ENCODE peak calls at places on chromosomes 12 and 14, in nine cellular contexts. One of them, this sample, is unnamed.
A peak's percentile ranks its signal among the peaks of the same experiment; 100 is the strongest.

GRCh38 chr14:95703805-95704204 is 10.1 kb downstream of the TCL1A start:
- DNase-seq in epithelial cell of esophagus: no peak
- DNase-seq in AG20443: no peak
- DNase-seq in neural crest cell: no peak
- DNase-seq in stimulated activated CD4-positive, alpha-beta T cell treated with anti-CD3 and anti-CD28 coated beads, Interleukin-1b, Interleukin-23, amount 100 ng/mL, for 24 hours: no peak
- DNase-seq in NCI-H446: no peak
- DNase-seq in NCI-H2081: no peak
- DNase-seq in EL: no peak
- DNase-seq in nephron progenitor cell: no peak
- DNase-seq in this sample: no peak

GRCh38 chr12:78562358-78563205 is 302.0 kb upstream of the SYT1 start:
- DNase-seq in AG20443: no peak
- DNase-seq in EL: peak; percentile 24
- DNase-seq in neural crest cell: no peak
- DNase-seq in nephron progenitor cell: no peak
- DNase-seq in NCI-H2081: peak; percentile 14
- DNase-seq in NCI-H446: peak; percentile 71
- DNase-seq in epithelial cell of esophagus: peak; percentile 51
- DNase-seq in stimulated activated CD4-positive, alpha-beta T cell treated with anti-CD3 and anti-CD28 coated beads, Interleukin-1b, Interleukin-23, amount 100 ng/mL, for 24 hours: no peak
- DNase-seq in this sample: no peak

GRCh38 chr12:62003217-62003616 is 257.0 kb upstream of the USP15 start:
- DNase-seq in EL: no peak
- DNase-seq in neural crest cell: no peak
- DNase-seq in epithelial cell of esophagus: no peak
- DNase-seq in NCI-H446: no peak
- DNase-seq in nephron progenitor cell: no peak
- DNase-seq in stimulated activated CD4-positive, alpha-beta T cell treated with anti-CD3 and anti-CD28 coated beads, Interleukin-1b, Interleukin-23, amount 100 ng/mL, for 24 hours: no peak
- DNase-seq in NCI-H2081: no peak
- DNase-seq in AG20443: no peak
- DNase-seq in this sample: no peak

GRCh38 chr14:75427482-75428229 is at the start of gene JDP2:
- DNase-seq in neural crest cell: peak; percentile 33
- DNase-seq in NCI-H446: no peak
- DNase-seq in epithelial cell of esophagus: peak; percentile 69
- DNase-seq in EL: peak; percentile 84
- DNase-seq in nephron progenitor cell: peak; percentile 84
- DNase-seq in AG20443: peak; percentile 95
- DNase-seq in stimulated activated CD4-positive, alpha-beta T cell treated with anti-CD3 and anti-CD28 coated beads, Interleukin-1b, Interleukin-23, amount 100 ng/mL, for 24 hours: no peak
- DNase-seq in NCI-H2081: peak; percentile 50
- DNase-seq in this sample: peak; percentile 93

GRCh38 chr14:27114180-27114579 is 516.3 kb upstream of the NOVA1 start:
- DNase-seq in EL: no peak
- DNase-seq in nephron progenitor cell: no peak
- DNase-seq in neural crest cell: no peak
- DNase-seq in NCI-H2081: no peak
- DNase-seq in NCI-H446: no peak
- DNase-seq in AG20443: no peak
- DNase-seq in epithelial cell of esophagus: no peak
- DNase-seq in stimulated activated CD4-positive, alpha-beta T cell treated with anti-CD3 and anti-CD28 coated beads, Interleukin-1b, Interleukin-23, amount 100 ng/mL, for 24 hours: no peak
- DNase-seq in this sample: no peak

GRCh38 chr12:102369876-102370275 is 110.5 kb downstream of the IGF1 start:
- DNase-seq in neural crest cell: no peak
- DNase-seq in NCI-H2081: no peak
- DNase-seq in EL: no peak
- DNase-seq in AG20443: no peak
- DNase-seq in stimulated activated CD4-positive, alpha-beta T cell treated with anti-CD3 and anti-CD28 coated beads, Interleukin-1b, Interleukin-23, amount 100 ng/mL, for 24 hours: no peak
- DNase-seq in epithelial cell of esophagus: no peak
- DNase-seq in NCI-H446: no peak
- DNase-seq in nephron progenitor cell: no peak
- DNase-seq in this sample: no peak

GRCh38 chr14:25667387-25667786 is 617.4 kb upstream of the STXBP6 start:
- DNase-seq in stimulated activated CD4-positive, alpha-beta T cell treated with anti-CD3 and anti-CD28 coated beads, Interleukin-1b, Interleukin-23, amount 100 ng/mL, for 24 hours: no peak
- DNase-seq in NCI-H446: no peak
- DNase-seq in AG20443: no peak
- DNase-seq in nephron progenitor cell: no peak
- DNase-seq in neural crest cell: no peak
- DNase-seq in NCI-H2081: no peak
- DNase-seq in epithelial cell of esophagus: no peak
- DNase-seq in EL: no peak
- DNase-seq in this sample: no peak

GRCh38 chr14:67928375-67928774 is 108.8 kb downstream of the RAD51B start:
- DNase-seq in NCI-H446: no peak
- DNase-seq in stimulated activated CD4-positive, alpha-beta T cell treated with anti-CD3 and anti-CD28 coated beads, Interleukin-1b, Interleukin-23, amount 100 ng/mL, for 24 hours: no peak
- DNase-seq in neural crest cell: no peak
- DNase-seq in EL: no peak
- DNase-seq in AG20443: no peak
- DNase-seq in nephron progenitor cell: no peak
- DNase-seq in epithelial cell of esophagus: no peak
- DNase-seq in NCI-H2081: no peak
- DNase-seq in this sample: no peak

GRCh38 chr12:67442896-67443295 is 173.7 kb downstream of the CAND1 start:
- DNase-seq in neural crest cell: no peak
- DNase-seq in AG20443: no peak
- DNase-seq in EL: no peak
- DNase-seq in epithelial cell of esophagus: no peak
- DNase-seq in NCI-H2081: no peak
- DNase-seq in stimulated activated CD4-positive, alpha-beta T cell treated with anti-CD3 and anti-CD28 coated beads, Interleukin-1b, Interleukin-23, amount 100 ng/mL, for 24 hours: no peak
- DNase-seq in nephron progenitor cell: no peak
- DNase-seq in NCI-H446: no peak
- DNase-seq in this sample: no peak

GRCh38 chr12:120249875-120250795 is 15.4 kb downstream of the PXN start:
- DNase-seq in NCI-H446: no peak
- DNase-seq in EL: no peak
- DNase-seq in NCI-H2081: no peak
- DNase-seq in AG20443: no peak
- DNase-seq in epithelial cell of esophagus: no peak
- DNase-seq in nephron progenitor cell: no peak
- DNase-seq in stimulated activated CD4-positive, alpha-beta T cell treated with anti-CD3 and anti-CD28 coated beads, Interleukin-1b, Interleukin-23, amount 100 ng/mL, for 24 hours: no peak
- DNase-seq in neural crest cell: no peak
- DNase-seq in this sample: no peak

GRCh38 chr12:14970467-14970866 is 2.4 kb upstream of the PDE6H start:
- DNase-seq in nephron progenitor cell: no peak
- DNase-seq in stimulated activated CD4-positive, alpha-beta T cell treated with anti-CD3 and anti-CD28 coated beads, Interleukin-1b, Interleukin-23, amount 100 ng/mL, for 24 hours: no peak
- DNase-seq in NCI-H2081: no peak
- DNase-seq in epithelial cell of esophagus: no peak
- DNase-seq in neural crest cell: no peak
- DNase-seq in AG20443: no peak
- DNase-seq in NCI-H446: no peak
- DNase-seq in EL: no peak
- DNase-seq in this sample: no peak

GRCh38 chr12:67625004-67625403 is 23.5 kb upstream of the DYRK2 start:
- DNase-seq in neural crest cell: no peak
- DNase-seq in nephron progenitor cell: no peak
- DNase-seq in epithelial cell of esophagus: no peak
- DNase-seq in AG20443: no peak
- DNase-seq in EL: no peak
- DNase-seq in NCI-H2081: no peak
- DNase-seq in NCI-H446: no peak
- DNase-seq in stimulated activated CD4-positive, alpha-beta T cell treated with anti-CD3 and anti-CD28 coated beads, Interleukin-1b, Interleukin-23, amount 100 ng/mL, for 24 hours: no peak
- DNase-seq in this sample: no peak

GRCh38 chr12:75944097-75944904 is 87.3 kb downstream of the PHLDA1 start:
- DNase-seq in neural crest cell: no peak
- DNase-seq in EL: peak; percentile 81
- DNase-seq in epithelial cell of esophagus: peak; percentile 89
- DNase-seq in nephron progenitor cell: no peak
- DNase-seq in NCI-H2081: no peak
- DNase-seq in AG20443: peak; percentile 51
- DNase-seq in NCI-H446: no peak
- DNase-seq in stimulated activated CD4-positive, alpha-beta T cell treated with anti-CD3 and anti-CD28 coated beads, Interleukin-1b, Interleukin-23, amount 100 ng/mL, for 24 hours: no peak
- DNase-seq in this sample: peak; percentile 64

GRCh38 chr14:67668559-67668958 is 5.9 kb downstream of the VTI1B start:
- DNase-seq in epithelial cell of esophagus: no peak
- DNase-seq in AG20443: no peak
- DNase-seq in NCI-H2081: no peak
- DNase-seq in stimulated activated CD4-positive, alpha-beta T cell treated with anti-CD3 and anti-CD28 coated beads, Interleukin-1b, Interleukin-23, amount 100 ng/mL, for 24 hours: no peak
- DNase-seq in NCI-H446: no peak
- DNase-seq in nephron progenitor cell: no peak
- DNase-seq in EL: no peak
- DNase-seq in neural crest cell: no peak
- DNase-seq in this sample: no peak

GRCh38 chr12:49187184-49187583 is 1.7 kb downstream of the TUBA1A start:
- DNase-seq in epithelial cell of esophagus: peak; percentile 18
- DNase-seq in nephron progenitor cell: no peak
- DNase-seq in AG20443: peak; percentile 66
- DNase-seq in NCI-H446: peak; percentile 71
- DNase-seq in neural crest cell: peak; percentile 50
- DNase-seq in NCI-H2081: peak; percentile 59
- DNase-seq in EL: peak; percentile 11
- DNase-seq in stimulated activated CD4-positive, alpha-beta T cell treated with anti-CD3 and anti-CD28 coated beads, Interleukin-1b, Interleukin-23, amount 100 ng/mL, for 24 hours: no peak
- DNase-seq in this sample: peak; percentile 32

GRCh38 chr12:123445388-123446344 is 9.2 kb upstream of the RILPL2 start:
- DNase-seq in neural crest cell: no peak
- DNase-seq in NCI-H2081: no peak
- DNase-seq in nephron progenitor cell: no peak
- DNase-seq in AG20443: peak; percentile 48
- DNase-seq in EL: peak; percentile 62
- DNase-seq in epithelial cell of esophagus: no peak
- DNase-seq in NCI-H446: no peak
- DNase-seq in stimulated activated CD4-positive, alpha-beta T cell treated with anti-CD3 and anti-CD28 coated beads, Interleukin-1b, Interleukin-23, amount 100 ng/mL, for 24 hours: no peak
- DNase-seq in this sample: peak; percentile 49

GRCh38 chr14:79643132-79643531 is 568.2 kb downstream of the DIO2 start:
- DNase-seq in neural crest cell: no peak
- DNase-seq in AG20443: no peak
- DNase-seq in epithelial cell of esophagus: no peak
- DNase-seq in EL: no peak
- DNase-seq in nephron progenitor cell: no peak
- DNase-seq in NCI-H2081: no peak
- DNase-seq in NCI-H446: no peak
- DNase-seq in stimulated activated CD4-positive, alpha-beta T cell treated with anti-CD3 and anti-CD28 coated beads, Interleukin-1b, Interleukin-23, amount 100 ng/mL, for 24 hours: no peak
- DNase-seq in this sample: no peak

GRCh38 chr12:99386907-99387306 is 260.6 kb upstream of the GARIN6 start:
- DNase-seq in epithelial cell of esophagus: peak; percentile 55
- DNase-seq in stimulated activated CD4-positive, alpha-beta T cell treated with anti-CD3 and anti-CD28 coated beads, Interleukin-1b, Interleukin-23, amount 100 ng/mL, for 24 hours: no peak
- DNase-seq in nephron progenitor cell: no peak
- DNase-seq in NCI-H446: peak; percentile 32
- DNase-seq in neural crest cell: no peak
- DNase-seq in EL: peak; percentile 42
- DNase-seq in NCI-H2081: no peak
- DNase-seq in AG20443: no peak
- DNase-seq in this sample: peak; percentile 46

GRCh38 chr12:106978035-106978800 is 8.7 kb downstream of the MTERF2 start:
- DNase-seq in NCI-H446: peak; percentile 85
- DNase-seq in NCI-H2081: peak; percentile 37
- DNase-seq in neural crest cell: no peak
- DNase-seq in AG20443: peak; percentile 20
- DNase-seq in epithelial cell of esophagus: no peak
- DNase-seq in EL: peak; percentile 42
- DNase-seq in nephron progenitor cell: no peak
- DNase-seq in stimulated activated CD4-positive, alpha-beta T cell treated with anti-CD3 and anti-CD28 coated beads, Interleukin-1b, Interleukin-23, amount 100 ng/mL, for 24 hours: no peak
- DNase-seq in this sample: no peak

GRCh38 chr14:24325131-24325530 is 9.7 kb downstream of the ADCY4 start:
- DNase-seq in epithelial cell of esophagus: no peak
- DNase-seq in NCI-H446: no peak
- DNase-seq in AG20443: no peak
- DNase-seq in neural crest cell: no peak
- DNase-seq in NCI-H2081: no peak
- DNase-seq in stimulated activated CD4-positive, alpha-beta T cell treated with anti-CD3 and anti-CD28 coated beads, Interleukin-1b, Interleukin-23, amount 100 ng/mL, for 24 hours: no peak
- DNase-seq in EL: no peak
- DNase-seq in nephron progenitor cell: no peak
- DNase-seq in this sample: no peak

GRCh38 chr12:107417004-107417403 is 268.6 kb upstream of the PWP1 start:
- DNase-seq in nephron progenitor cell: no peak
- DNase-seq in stimulated activated CD4-positive, alpha-beta T cell treated with anti-CD3 and anti-CD28 coated beads, Interleukin-1b, Interleukin-23, amount 100 ng/mL, for 24 hours: no peak
- DNase-seq in EL: no peak
- DNase-seq in AG20443: no peak
- DNase-seq in epithelial cell of esophagus: no peak
- DNase-seq in neural crest cell: no peak
- DNase-seq in NCI-H2081: no peak
- DNase-seq in NCI-H446: no peak
- DNase-seq in this sample: no peak

GRCh38 chr14:96225745-96226151 is 21.1 kb downstream of the BDKRB2 start:
- DNase-seq in stimulated activated CD4-positive, alpha-beta T cell treated with anti-CD3 and anti-CD28 coated beads, Interleukin-1b, Interleukin-23, amount 100 ng/mL, for 24 hours: no peak
- DNase-seq in EL: peak; percentile 58
- DNase-seq in NCI-H446: no peak
- DNase-seq in AG20443: peak; percentile 93
- DNase-seq in nephron progenitor cell: peak; percentile 73
- DNase-seq in NCI-H2081: no peak
- DNase-seq in neural crest cell: no peak
- DNase-seq in epithelial cell of esophagus: peak; percentile 74
- DNase-seq in this sample: peak; percentile 61

GRCh38 chr12:122350444-122350843 is 72.0 kb downstream of the CLIP1 start:
- DNase-seq in AG20443: peak; percentile 82
- DNase-seq in stimulated activated CD4-positive, alpha-beta T cell treated with anti-CD3 and anti-CD28 coated beads, Interleukin-1b, Interleukin-23, amount 100 ng/mL, for 24 hours: no peak
- DNase-seq in EL: no peak
- DNase-seq in NCI-H2081: no peak
- DNase-seq in NCI-H446: peak; percentile 91
- DNase-seq in epithelial cell of esophagus: no peak
- DNase-seq in nephron progenitor cell: no peak
- DNase-seq in neural crest cell: no peak
- DNase-seq in this sample: no peak

GRCh38 chr12:57093412-57094193 is 4.7 kb downstream of the NAB2 start:
- DNase-seq in EL: peak; percentile 89
- DNase-seq in nephron progenitor cell: peak; percentile 76
- DNase-seq in NCI-H2081: no peak
- DNase-seq in neural crest cell: peak; percentile 62
- DNase-seq in AG20443: peak; percentile 90
- DNase-seq in stimulated activated CD4-positive, alpha-beta T cell treated with anti-CD3 and anti-CD28 coated beads, Interleukin-1b, Interleukin-23, amount 100 ng/mL, for 24 hours: no peak
- DNase-seq in NCI-H446: no peak
- DNase-seq in epithelial cell of esophagus: peak; percentile 83
- DNase-seq in this sample: peak; percentile 77

GRCh38 chr14:31205681-31206535 is 1.7 kb downstream of the HECTD1 start:
- DNase-seq in NCI-H446: no peak
- DNase-seq in NCI-H2081: no peak
- DNase-seq in EL: peak; percentile 77
- DNase-seq in epithelial cell of esophagus: peak; percentile 51
- DNase-seq in AG20443: peak; percentile 54
- DNase-seq in neural crest cell: no peak
- DNase-seq in stimulated activated CD4-positive, alpha-beta T cell treated with anti-CD3 and anti-CD28 coated beads, Interleukin-1b, Interleukin-23, amount 100 ng/mL, for 24 hours: no peak
- DNase-seq in nephron progenitor cell: no peak
- DNase-seq in this sample: peak; percentile 30

GRCh38 chr12:9750276-9751203 is 10.2 kb downstream of the CD69 start:
- DNase-seq in NCI-H446: peak; percentile 67
- DNase-seq in NCI-H2081: peak; percentile 38
- DNase-seq in neural crest cell: peak; percentile 28
- DNase-seq in epithelial cell of esophagus: peak; percentile 60
- DNase-seq in stimulated activated CD4-positive, alpha-beta T cell treated with anti-CD3 and anti-CD28 coated beads, Interleukin-1b, Interleukin-23, amount 100 ng/mL, for 24 hours: no peak
- DNase-seq in AG20443: peak; percentile 71
- DNase-seq in EL: peak; percentile 66
- DNase-seq in nephron progenitor cell: peak; percentile 48
- DNase-seq in this sample: peak; percentile 78